ENCODE peak calls at places on chromosome 2, in four cellular contexts. A, M, U and E are unnamed samples.

GRCh38 chr2:8389373-8390108 is 292.3 kb upstream of the ID2 start:
- DNase-seq in A (no peak), M (no peak), U (peak; percentile 51), E (no peak)

GRCh38 chr2:7037340-7038333 is 120.4 kb downstream of the RNF144A start:
- DNase-seq in A (peak; percentile 53), M (no peak), U (peak; percentile 54), E (peak; percentile 82)

GRCh38 chr2:25596506-25596905 is 76.9 kb downstream of the DTNB start:
- DNase-seq in A (no peak), M (no peak), U (peak; percentile 79), E (no peak)

GRCh38 chr2:12964904-12965539 is 248.3 kb downstream of the TRIB2 start:
- DNase-seq in A (no peak), M (no peak), U (no peak), E (no peak)

GRCh38 chr2:41763091-41763490 is 284.7 kb upstream of the PKDCC start:
- DNase-seq in A (no peak), M (no peak), U (no peak), E (peak; percentile 49)

GRCh38 chr2:54604771-54605350 is 118.6 kb upstream of the EML6 start:
- DNase-seq in A (no peak), M (no peak), U (no peak), E (no peak)

GRCh38 chr2:202141319-202141947 is 68.4 kb downstream of the KIAA2012 start:
- DNase-seq in A (no peak), M (no peak), U (no peak), E (no peak)

GRCh38 chr2:236825989-236826510 is 256.4 kb downstream of the ACKR3 start:
- DNase-seq in A (no peak), M (no peak), U (no peak), E (no peak)

GRCh38 chr2:143121957-143122356 is 7.3 kb upstream of the ARHGAP15 start:
- DNase-seq in A (no peak), M (no peak), U (no peak), E (no peak)

GRCh38 chr2:33680906-33681305 is 81.8 kb upstream of the FAM98A start:
- DNase-seq in A (no peak), M (no peak), U (no peak), E (no peak)

GRCh38 chr2:119753041-119753929 is 6.4 kb upstream of the PTPN4 start:
- DNase-seq in A (no peak), M (no peak), U (peak; percentile 56), E (peak; percentile 32)

GRCh38 chr2:18066894-18067293 is 188.4 kb downstream of the KCNS3 start:
- DNase-seq in A (no peak), M (no peak), U (no peak), E (peak; percentile 71)

GRCh38 chr2:156657809-156658208 is 221.6 kb downstream of the GPD2 start:
- DNase-seq in A (no peak), M (no peak), U (no peak), E (no peak)

GRCh38 chr2:197827618-197828017 is 23.2 kb downstream of the PLCL1 start:
- DNase-seq in A (no peak), M (no peak), U (no peak), E (no peak)

GRCh38 chr2:237309011-237309410 is 105.0 kb downstream of the COL6A3 start:
- DNase-seq in A (no peak), M (no peak), U (no peak), E (no peak)

GRCh38 chr2:85740193-85740592 is 13.6 kb upstream of the ATOH8 start:
- DNase-seq in A (no peak), M (no peak), U (no peak), E (no peak)

GRCh38 chr2:239715606-239716005 is 309.5 kb downstream of the NDUFA10 start:
- DNase-seq in A (no peak), M (no peak), U (no peak), E (no peak)

GRCh38 chr2:50181212-50181611 is 850.7 kb downstream of the NRXN1 start:
- DNase-seq in A (no peak), M (no peak), U (no peak), E (no peak)

GRCh38 chr2:237604960-237605359 is 14.4 kb upstream of the RAB17 start:
- DNase-seq in A (no peak), M (no peak), U (peak; percentile 26), E (peak; percentile 68)

GRCh38 chr2:62304429-62305417 is 108.8 kb downstream of the B3GNT2 start:
- DNase-seq in A (peak; percentile 74), M (peak; percentile 85), U (peak; percentile 73), E (peak; percentile 62)

GRCh38 chr2:138239902-138240595 is 261.5 kb upstream of the SPOPL start:
- DNase-seq in A (no peak), M (no peak), U (no peak), E (no peak)

GRCh38 chr2:219820767-219821166 is 193.3 kb downstream of the SLC4A3 start:
- DNase-seq in A (no peak), M (no peak), U (no peak), E (peak; percentile 76)

GRCh38 chr2:138421315-138421970 is 80.1 kb upstream of the SPOPL start:
- DNase-seq in A (no peak), M (no peak), U (peak; percentile 13), E (no peak)

GRCh38 chr2:25041307-25041927 is 459 bp upstream of the EFR3B start:
- DNase-seq in A (peak; percentile 64), M (peak; percentile 82), U (peak; percentile 32), E (peak; percentile 89)

GRCh38 chr2:30475542-30475941 is 28.5 kb downstream of the LCLAT1 start:
- DNase-seq in A (no peak), M (no peak), U (no peak), E (no peak)

GRCh38 chr2:120934221-120934639 is 198.6 kb downstream of the GLI2 start:
- DNase-seq in A (no peak), M (no peak), U (peak; percentile 53), E (no peak)

GRCh38 chr2:106085441-106085911 is 108.6 kb downstream of the UXS1 start:
- DNase-seq in A (no peak), M (no peak), U (peak; percentile 39), E (no peak)

GRCh38 chr2:230602562-230603230 is 109.9 kb upstream of the CAB39 start:
- DNase-seq in A (no peak), M (no peak), U (no peak), E (no peak)

GRCh38 chr2:119011162-119011909 is 69.3 kb downstream of the MARCO start:
- DNase-seq in A (peak; percentile 48), M (peak; percentile 88), U (peak; percentile 5), E (peak; percentile 83)

GRCh38 chr2:197183355-197183754 is 127.2 kb downstream of the ANKRD44 start:
- DNase-seq in A (no peak), M (no peak), U (peak; percentile 49), E (no peak)

GRCh38 chr2:157986761-157987160 is 110.6 kb upstream of the ACVR1 start:
- DNase-seq in A (no peak), M (no peak), U (no peak), E (no peak)

GRCh38 chr2:10844083-10844482 is 31.5 kb upstream of the PDIA6 start:
- DNase-seq in A (peak; percentile 95), M (peak; percentile 88), U (peak; percentile 38), E (no peak)

GRCh38 chr2:234308814-234309195 is 188.1 kb downstream of the ARL4C start:
- DNase-seq in A (no peak), M (no peak), U (peak; percentile 85), E (no peak)

GRCh38 chr2:223837290-223838061 is at the start of gene AP1S3:
- DNase-seq in A (peak; percentile 44), M (peak; percentile 91), U (peak; percentile 38), E (peak; percentile 80)

GRCh38 chr2:158619496-158619895 is 162.7 kb downstream of the PKP4 start:
- DNase-seq in A (no peak), M (no peak), U (peak; percentile 57), E (no peak)

GRCh38 chr2:28539095-28539494 is 43.2 kb downstream of the PLB1 start:
- DNase-seq in A (no peak), M (no peak), U (no peak), E (no peak)

GRCh38 chr2:229634574-229635185 is 79.7 kb downstream of the DNER start:
- DNase-seq in A (no peak), M (no peak), U (no peak), E (no peak)

GRCh38 chr2:235641956-235642355 is 148.1 kb downstream of the AGAP1 start:
- DNase-seq in A (no peak), M (no peak), U (no peak), E (peak; percentile 54)

GRCh38 chr2:235641333-235641732 is 147.5 kb downstream of the AGAP1 start:
- DNase-seq in A (peak; percentile 73), M (no peak), U (peak; percentile 57), E (no peak)

GRCh38 chr2:235642446-235643107 is 148.7 kb downstream of the AGAP1 start:
- DNase-seq in A (peak; percentile 80), M (no peak), U (peak; percentile 82), E (peak; percentile 80)

GRCh38 chr2:235643680-235644117 is 149.9 kb downstream of the AGAP1 start:
- DNase-seq in A (no peak), M (no peak), U (no peak), E (no peak)

GRCh38 chr2:235644191-235644590 is 150.3 kb downstream of the AGAP1 start:
- DNase-seq in A (no peak), M (no peak), U (no peak), E (no peak)
- H3K27ac ChIP-seq in A (peak overlapping the region; percentile 59), M (no peak overlapping the region), U (no peak overlapping the region), E (no peak overlapping the region)

DNA sequence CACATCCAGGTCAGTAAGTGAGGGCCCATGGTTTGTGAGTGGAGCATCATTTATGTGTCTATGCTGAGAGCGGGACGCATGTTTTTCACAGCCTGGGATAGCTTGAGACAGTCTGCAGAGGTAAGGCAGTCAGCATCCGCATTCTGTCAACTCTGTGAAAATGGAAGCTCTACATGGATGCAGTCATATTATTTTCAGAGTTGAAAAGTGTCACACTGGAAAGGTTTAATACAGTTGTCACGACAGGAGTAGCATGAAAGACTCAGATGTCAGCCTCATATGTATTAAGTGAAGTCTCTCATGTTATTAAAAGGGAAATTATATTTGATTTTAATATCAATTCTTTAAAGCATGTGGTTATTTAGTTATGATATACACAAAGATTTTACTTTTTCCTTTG is 436.9 kb upstream of the GYPC start:
- DNase-seq in A (no peak), M (no peak), U (no peak), E (no peak)
- H3K4me3 ChIP-seq in A (no peak overlapping the region), M (no peak overlapping the region), U (no peak overlapping the region), E (no peak overlapping the region)

DNA sequence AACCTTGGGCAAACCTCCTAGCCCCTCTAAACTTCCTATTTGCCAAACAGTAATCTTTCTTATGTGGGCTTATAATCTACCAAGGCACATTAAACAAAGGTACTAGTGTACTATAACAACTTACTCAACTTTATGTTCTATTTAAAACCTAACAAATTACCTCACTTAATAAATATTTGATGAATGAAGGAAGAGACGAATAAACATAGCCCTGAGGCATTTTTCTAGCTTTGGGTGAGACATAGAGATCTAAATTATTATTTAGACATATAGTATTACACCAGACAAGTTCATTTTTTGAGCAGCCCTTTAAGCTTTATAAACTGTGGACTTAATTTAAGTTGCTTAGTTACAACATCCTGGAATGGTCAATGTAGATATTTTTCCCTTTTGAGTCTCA is 104.6 kb downstream of the UNC80 start:
- DNase-seq in A (no peak), M (no peak), U (no peak), E (no peak)
- H3K27ac ChIP-seq in A (no peak overlapping the region), M (no peak overlapping the region), U (no peak overlapping the region), E (no peak overlapping the region)

GRCh38 chr2:5668682-5669267 is 23.4 kb upstream of the SOX11 start:
- DNase-seq in A (no peak), M (no peak), U (no peak), E (no peak)

GRCh38 chr2:5672749-5673147 is 19.4 kb upstream of the SOX11 start:
- DNase-seq in A (no peak), M (no peak), U (no peak), E (no peak)

GRCh38 chr2:5673148-5673860 is 18.9 kb upstream of the SOX11 start:
- DNase-seq in A (no peak), M (peak; percentile 80), U (no peak), E (peak; percentile 76)

GRCh38 chr2:5677133-5677532 is 15.1 kb upstream of the SOX11 start:
- DNase-seq in A (no peak), M (no peak), U (no peak), E (no peak)

GRCh38 chr2:5673861-5674240 is 18.3 kb upstream of the SOX11 start:
- DNase-seq in A (no peak), M (no peak), U (peak; percentile 50), E (no peak)
- H3K4me3 ChIP-seq in A (peak overlapping the region; percentile 44), M (no peak overlapping the region), U (peak overlapping the region; percentile 9), E (peak overlapping the region; percentile 47)